ENCODE peak calls at places on chromosomes 16 and 17, in ten cellular contexts. B is cardiac muscle cell; A is stomach; I is NCI-H1930; Y is NCI-H510A treated with DMSO at 0.1 percent for 48 hours; V is stimulated activated CD8-positive, alpha-beta memory T cell treated with anti-CD3 and anti-CD28 coated beads, Interleukin-7, amount 100 ng/mL, for 24 hours; N is T-cell; H is esophagus muscularis mucosa; T is stimulated activated CD4-positive, alpha-beta T cell treated with anti-CD3 and anti-CD28 coated beads, Interleukin-1b, Interleukin-23, amount 100 ng/mL, for 24 hours; W is GM13976. G is an unnamed sample.

GRCh38 chr17:17067277-17067676 is 25.0 kb downstream of the MPRIP start:
- DNase-seq in B (peak), A (no peak), I (peak), Y (no peak), V (no peak), N (no peak), H (no peak), T (no peak), W (no peak), G (no peak)

GRCh38 chr17:74935048-74935447 is 650 bp upstream of the OTOP3 start:
- DNase-seq in B (no peak), A (no peak), I (no peak), Y (no peak), V (no peak), N (no peak), H (no peak), T (no peak), W (no peak), G (no peak)

GRCh38 chr16:24683250-24683649 is 46.2 kb upstream of the TNRC6A start:
- DNase-seq in B (no peak), A (no peak), I (no peak), Y (no peak), V (no peak), N (no peak), H (no peak), T (no peak), W (no peak), G (no peak)

GRCh38 chr17:20202141-20202574 is 193.0 kb downstream of the SPECC1 start:
- DNase-seq in B (no peak), A (no peak), I (no peak), Y (no peak), V (no peak), N (no peak), H (no peak), T (no peak), W (no peak), G (no peak)

GRCh38 chr17:41540921-41541625 is 13.0 kb upstream of the KRT19 start:
- DNase-seq in B (no peak), A (no peak), I (no peak), Y (no peak), V (no peak), N (no peak), H (no peak), T (no peak), W (no peak), G (no peak)

GRCh38 chr17:47888293-47888692 is 7.7 kb upstream of the SP2 start:
- DNase-seq in B (no peak), A (no peak), I (no peak), Y (no peak), V (no peak), N (no peak), H (no peak), T (no peak), W (no peak), G (no peak)

GRCh38 chr17:49823614-49824013 is 24.3 kb downstream of the TAC4 start:
- DNase-seq in B (no peak), A (no peak), I (no peak), Y (no peak), V (no peak), N (no peak), H (no peak), T (no peak), W (no peak), G (no peak)

GRCh38 chr16:25580071-25580470 is 111.7 kb upstream of the HS3ST4 start:
- DNase-seq in B (no peak), A (no peak), I (no peak), Y (peak), V (no peak), N (no peak), H (peak), T (no peak), W (no peak), G (no peak)

GRCh38 chr16:48099455-48099854 is 56.3 kb downstream of the ABCC12 start:
- DNase-seq in B (peak), A (no peak), I (no peak), Y (no peak), V (no peak), N (no peak), H (no peak), T (no peak), W (no peak), G (no peak)

GRCh38 chr16:55264949-55265348 is 59.1 kb upstream of the IRX6 start:
- DNase-seq in B (no peak), A (no peak), I (no peak), Y (no peak), V (no peak), N (no peak), H (no peak), T (no peak), W (no peak), G (no peak)

GRCh38 chr17:34598161-34598776 is 18.9 kb downstream of the TMEM132E start:
- DNase-seq in B (no peak), A (no peak), I (peak), Y (no peak), V (no peak), N (no peak), H (no peak), T (no peak), W (no peak), G (no peak)

GRCh38 chr17:62119373-62119772 is 54.3 kb upstream of the MED13 start:
- DNase-seq in B (no peak), A (no peak), I (no peak), Y (no peak), V (no peak), N (no peak), H (no peak), T (no peak), W (peak), G (no peak)

GRCh38 chr17:17613708-17614114 is 22.2 kb upstream of the PEMT start:
- DNase-seq in B (peak), A (peak), I (peak), Y (peak), V (peak), N (peak), H (no peak), T (no peak), W (peak), G (peak)

GRCh38 chr17:76841776-76842405 is 26.3 kb upstream of the MGAT5B start:
- DNase-seq in B (no peak), A (no peak), I (no peak), Y (no peak), V (no peak), N (no peak), H (no peak), T (no peak), W (no peak), G (no peak)

GRCh38 chr17:30290696-30291570 is 811 bp downstream of the BLMH start:
- DNase-seq in B (peak), A (peak), I (peak), Y (peak), V (peak), N (no peak), H (no peak), T (no peak), W (peak), G (peak)

GRCh38 chr16:22232277-22233049 is 26.4 kb downstream of the EEF2K start:
- DNase-seq in B (no peak), A (peak), I (no peak), Y (no peak), V (no peak), N (no peak), H (no peak), T (no peak), W (no peak), G (no peak)

GRCh38 chr17:1047177-1047885 is 50.4 kb downstream of the TIMM22 start:
- DNase-seq in B (peak), A (no peak), I (no peak), Y (no peak), V (no peak), N (no peak), H (no peak), T (no peak), W (no peak), G (no peak)

GRCh38 chr16:64416232-64417010 is 705.4 kb downstream of the CDH11 start:
- DNase-seq in B (peak), A (no peak), I (no peak), Y (no peak), V (no peak), N (no peak), H (no peak), T (no peak), W (no peak), G (no peak)

GRCh38 chr17:67496286-67496685 is 119.2 kb downstream of the PITPNC1 start:
- DNase-seq in B (no peak), A (no peak), I (no peak), Y (no peak), V (no peak), N (no peak), H (no peak), T (no peak), W (no peak), G (no peak)

GRCh38 chr16:82405696-82406095 is 221.1 kb upstream of the CDH13 start:
- DNase-seq in B (no peak), A (no peak), I (no peak), Y (no peak), V (no peak), N (no peak), H (peak), T (no peak), W (no peak), G (no peak)

GRCh38 chr16:86424413-86424812 is 85.9 kb upstream of the FOXF1 start:
- DNase-seq in B (no peak), A (no peak), I (no peak), Y (no peak), V (no peak), N (no peak), H (no peak), T (no peak), W (no peak), G (no peak)

GRCh38 chr17:6555331-6556120 is 829 bp downstream of the PITPNM3 start:
- DNase-seq in B (peak), A (peak), I (no peak), Y (no peak), V (no peak), N (no peak), H (no peak), T (no peak), W (peak), G (no peak)

GRCh38 chr16:77288222-77288621 is 89.0 kb downstream of the SYCE1L start:
- DNase-seq in B (peak), A (no peak), I (no peak), Y (no peak), V (no peak), N (no peak), H (no peak), T (no peak), W (no peak), G (no peak)

GRCh38 chr17:31433091-31433790 is 41.8 kb downstream of the RAB11FIP4 start:
- DNase-seq in B (no peak), A (no peak), I (no peak), Y (no peak), V (no peak), N (peak), H (no peak), T (no peak), W (peak), G (peak)

GRCh38 chr17:49022391-49022941 is 25.3 kb downstream of the IGF2BP1 start:
- DNase-seq in B (peak), A (no peak), I (no peak), Y (no peak), V (no peak), N (no peak), H (no peak), T (no peak), W (no peak), G (no peak)

GRCh38 chr16:14398014-14398717 is 231.9 kb downstream of the PARN start:
- DNase-seq in B (no peak), A (no peak), I (no peak), Y (no peak), V (no peak), N (no peak), H (no peak), T (no peak), W (no peak), G (no peak)

GRCh38 chr17:66829883-66830282 is 5.0 kb upstream of the CACNG5 start:
- DNase-seq in B (no peak), A (no peak), I (no peak), Y (peak), V (no peak), N (no peak), H (no peak), T (no peak), W (no peak), G (no peak)

GRCh38 chr17:82416771-82417170 is 1.4 kb upstream of the HEXD start:
- DNase-seq in B (no peak), A (no peak), I (no peak), Y (no peak), V (no peak), N (no peak), H (no peak), T (no peak), W (no peak), G (no peak)

GRCh38 chr16:11679250-11679649 is 11.0 kb downstream of the SNN start:
- DNase-seq in B (no peak), A (no peak), I (no peak), Y (no peak), V (no peak), N (no peak), H (no peak), T (no peak), W (no peak), G (no peak)

GRCh38 chr17:79621151-79621940 is 10.5 kb upstream of the RBFOX3 start:
- DNase-seq in B (no peak), A (no peak), I (no peak), Y (no peak), V (no peak), N (no peak), H (peak), T (no peak), W (no peak), G (no peak)

GRCh38 chr16:87812200-87812656 is 46.4 kb upstream of the KLHDC4 start:
- DNase-seq in B (no peak), A (no peak), I (peak), Y (no peak), V (no peak), N (no peak), H (no peak), T (no peak), W (no peak), G (no peak)

GRCh38 chr16:12017583-12017982 is 41.0 kb downstream of the SNX29 start:
- DNase-seq in B (peak), A (no peak), I (no peak), Y (no peak), V (no peak), N (no peak), H (no peak), T (no peak), W (no peak), G (no peak)

GRCh38 chr16:68752602-68753001 is 15.5 kb downstream of the CDH1 start:
- DNase-seq in B (no peak), A (no peak), I (no peak), Y (peak), V (no peak), N (peak), H (no peak), T (no peak), W (no peak), G (peak)

GRCh38 chr17:57619061-57619937 is 125.8 kb downstream of the CCDC182 start:
- DNase-seq in B (peak), A (no peak), I (no peak), Y (no peak), V (no peak), N (no peak), H (no peak), T (no peak), W (no peak), G (no peak)

GRCh38 chr16:58510776-58511628 is 4.3 kb upstream of the SETD6 start:
- DNase-seq in B (no peak), A (peak), I (no peak), Y (no peak), V (no peak), N (no peak), H (no peak), T (no peak), W (no peak), G (no peak)